ENCODE peak calls at places on chromosome 5, in nine cellular contexts. H is HCT116, L is transverse colon, J is RWPE2, A is GM10248, B is colonic mucosa, M is astrocyte of the spinal cord, K is epithelial cell of esophagus, X is omental fat pad. P is an unnamed sample.

GRCh38 chr5:20248102-20248501 is 260.1 kb upstream of the CDH18 start:
- DNase-seq in H (no peak), L (no peak), J (no peak), A (no peak), B (no peak), M (no peak), K (peak; percentile 16), X (no peak), P (no peak)

GRCh38 chr5:132641841-132642240 is 16.1 kb upstream of the IL13 start:
- DNase-seq in H (no peak), L (no peak), J (no peak), A (no peak), B (no peak), M (no peak), K (no peak), X (no peak), P (no peak)

GRCh38 chr5:158860706-158861105 is 239.0 kb downstream of the EBF1 start:
- DNase-seq in H (no peak), L (no peak), J (no peak), A (no peak), B (no peak), M (no peak), K (no peak), X (no peak), P (no peak)

GRCh38 chr5:50709471-50709870 is 43.0 kb downstream of the PARP8 start:
- DNase-seq in H (no peak), L (no peak), J (no peak), A (no peak), B (no peak), M (peak; percentile 39), K (peak; percentile 20), X (no peak), P (no peak)

GRCh38 chr5:174623018-174623417 is 101.4 kb upstream of the MSX2 start:
- DNase-seq in H (no peak), L (no peak), J (no peak), A (no peak), B (no peak), M (no peak), K (no peak), X (no peak), P (no peak)

GRCh38 chr5:37212096-37212495 is 37.1 kb downstream of the CPLANE1 start:
- DNase-seq in H (no peak), L (no peak), J (no peak), A (no peak), B (no peak), M (no peak), K (no peak), X (no peak), P (no peak)

GRCh38 chr5:134503937-134504437 is 21.5 kb upstream of the JADE2 start:
- DNase-seq in H (no peak), L (no peak), J (peak; percentile 19), A (no peak), B (no peak), M (peak; percentile 49), K (peak; percentile 34), X (no peak), P (no peak)

GRCh38 chr5:95238560-95239325 is 46.2 kb downstream of the MCTP1 start:
- DNase-seq in H (no peak), L (no peak), J (no peak), A (no peak), B (no peak), M (peak; percentile 62), K (peak; percentile 11), X (no peak), P (no peak)

GRCh38 chr5:178861627-178862026 is 1.9 kb downstream of the ZNF354B start:
- DNase-seq in H (no peak), L (no peak), J (no peak), A (no peak), B (no peak), M (no peak), K (no peak), X (no peak), P (no peak)

GRCh38 chr5:53087596-53087995 is 22.0 kb downstream of the MOCS2 start:
- DNase-seq in H (no peak), L (no peak), J (no peak), A (no peak), B (no peak), M (no peak), K (no peak), X (no peak), P (no peak)

GRCh38 chr5:180353226-180353962 is at the start of gene GFPT2:
- DNase-seq in H (no peak), L (peak; percentile 74), J (peak; percentile 81), A (peak; percentile 90), B (peak; percentile 72), M (peak; percentile 84), K (peak; percentile 39), X (peak; percentile 49), P (peak; percentile 66)

GRCh38 chr5:81838307-81838906 is 87.5 kb upstream of the SSBP2 start:
- DNase-seq in H (peak; percentile 28), L (peak; percentile 26), J (no peak), A (no peak), B (peak; percentile 27), M (peak; percentile 56), K (peak; percentile 57), X (no peak), P (no peak)

GRCh38 chr5:56195016-56195415 is 38.1 kb downstream of the ANKRD55 start:
- DNase-seq in H (no peak), L (no peak), J (no peak), A (no peak), B (no peak), M (no peak), K (no peak), X (no peak), P (no peak)

GRCh38 chr5:77168187-77168883 is 42.1 kb upstream of the PDE8B start:
- DNase-seq in H (no peak), L (peak; percentile 38), J (no peak), A (no peak), B (no peak), M (no peak), K (no peak), X (no peak), P (no peak)

GRCh38 chr5:114473541-114473940 is 111.7 kb downstream of the KCNN2 start:
- DNase-seq in H (no peak), L (peak; percentile 45), J (no peak), A (no peak), B (peak; percentile 42), M (no peak), K (no peak), X (no peak), P (no peak)

GRCh38 chr5:129271309-129271708 is 176.8 kb downstream of the ISOC1 start:
- DNase-seq in H (peak; percentile 19), L (no peak), J (no peak), A (no peak), B (no peak), M (no peak), K (peak; percentile 52), X (no peak), P (no peak)

GRCh38 chr5:178209334-178210072 is 5.2 kb downstream of the HNRNPAB start:
- DNase-seq in H (no peak), L (no peak), J (peak; percentile 47), A (no peak), B (no peak), M (no peak), K (no peak), X (peak; percentile 19), P (no peak)

GRCh38 chr5:103256178-103256577 is 2.4 kb upstream of the MACIR start:
- DNase-seq in H (no peak), L (no peak), J (no peak), A (no peak), B (no peak), M (no peak), K (no peak), X (no peak), P (no peak)
- TF ChIP-seq CTCF in H (peak; percentile 44), L (no peak), J (peak; percentile 28), A (peak; percentile 27), B (no peak), M (peak; percentile 30), K (peak; percentile 23), X (no peak), P (no peak)

GRCh38 chr5:60395712-60396329 is 304.1 kb downstream of the DEPDC1B start:
- DNase-seq in H (no peak), L (no peak), J (no peak), A (no peak), B (no peak), M (no peak), K (no peak), X (no peak), P (no peak)
- TF ChIP-seq CTCF in H (peak; percentile 25), L (no peak), J (no peak), A (no peak), B (no peak), M (no peak), K (no peak), X (no peak), P (no peak)

GRCh38 chr5:173530547-173530946 is 85.9 kb downstream of the BOD1 start:
- DNase-seq in H (peak; percentile 18), L (no peak), J (no peak), A (no peak), B (no peak), M (no peak), K (peak; percentile 11), X (no peak), P (no peak)
- TF ChIP-seq CTCF in H (peak; percentile 48), L (no peak), J (peak; percentile 11), A (no peak), B (no peak), M (no peak), K (no peak), X (no peak), P (no peak)

GRCh38 chr5:61167382-61167781 is 5.1 kb upstream of the SMIM15 start:
- DNase-seq in H (no peak), L (peak; percentile 28), J (no peak), A (peak; percentile 38), B (no peak), M (peak; percentile 55), K (peak; percentile 56), X (no peak), P (no peak)
- TF ChIP-seq CTCF in H (peak; percentile 43), L (peak; percentile 39), J (peak; percentile 92), A (peak; percentile 50), B (peak; percentile 29), M (peak; percentile 68), K (peak; percentile 61), X (no peak), P (no peak)